ENCODE peak calls at places on chromosomes 3 and 15, in ten cellular contexts. One of them, this sample, is unnamed.

GRCh38 chr3:184757010-184757651 is 45.3 kb upstream of the MAGEF1 start:
- DNase-seq in stomach: peak; percentile 58
- DNase-seq in uterus: peak; percentile 78
- DNase-seq in GM19239: no peak
- DNase-seq in AG08396: peak; percentile 84
- DNase-seq in nephron progenitor cell: peak; percentile 45
- DNase-seq in MCF 10A: no peak
- DNase-seq in NCI-H510A treated with DMSO at 0.1 percent for 48 hours: peak; percentile 94
- DNase-seq in AG09319: peak; percentile 49
- DNase-seq in neural crest cell: no peak
- DNase-seq in this sample: peak; percentile 95

GRCh38 chr3:17258823-17259436 is 374.2 kb downstream of the PLCL2 start:
- DNase-seq in stomach: no peak
- DNase-seq in uterus: no peak
- DNase-seq in GM19239: peak; percentile 13
- DNase-seq in AG08396: peak; percentile 22
- DNase-seq in nephron progenitor cell: peak; percentile 4
- DNase-seq in MCF 10A: peak; percentile 55
- DNase-seq in NCI-H510A treated with DMSO at 0.1 percent for 48 hours: peak; percentile 20
- DNase-seq in AG09319: peak; percentile 8
- DNase-seq in neural crest cell: peak; percentile 3
- DNase-seq in this sample: peak; percentile 53

GRCh38 chr3:46867550-46867898 is 4.3 kb upstream of the MYL3 start:
- DNase-seq in stomach: peak; percentile 87
- DNase-seq in uterus: peak; percentile 82
- DNase-seq in GM19239: no peak
- DNase-seq in AG08396: peak; percentile 66
- DNase-seq in nephron progenitor cell: no peak
- DNase-seq in MCF 10A: no peak
- DNase-seq in NCI-H510A treated with DMSO at 0.1 percent for 48 hours: no peak
- DNase-seq in AG09319: no peak
- DNase-seq in neural crest cell: no peak
- DNase-seq in this sample: peak; percentile 59

GRCh38 chr3:55750525-55750924 is 263.4 kb upstream of the WNT5A start:
- DNase-seq in stomach: no peak
- DNase-seq in uterus: no peak
- DNase-seq in GM19239: no peak
- DNase-seq in AG08396: peak; percentile 75
- DNase-seq in nephron progenitor cell: no peak
- DNase-seq in MCF 10A: peak; percentile 82
- DNase-seq in NCI-H510A treated with DMSO at 0.1 percent for 48 hours: no peak
- DNase-seq in AG09319: peak; percentile 72
- DNase-seq in neural crest cell: no peak
- DNase-seq in this sample: peak; percentile 66

GRCh38 chr3:44206301-44206700 is 35.4 kb upstream of the TOPAZ1 start:
- DNase-seq in stomach: no peak
- DNase-seq in uterus: no peak
- DNase-seq in GM19239: no peak
- DNase-seq in AG08396: no peak
- DNase-seq in nephron progenitor cell: no peak
- DNase-seq in MCF 10A: no peak
- DNase-seq in NCI-H510A treated with DMSO at 0.1 percent for 48 hours: no peak
- DNase-seq in AG09319: no peak
- DNase-seq in neural crest cell: no peak
- DNase-seq in this sample: no peak

GRCh38 chr15:96324192-96324895 is 6.2 kb upstream of the NR2F2 start:
- DNase-seq in stomach: no peak
- DNase-seq in uterus: peak; percentile 81
- DNase-seq in GM19239: no peak
- DNase-seq in AG08396: no peak
- DNase-seq in nephron progenitor cell: no peak
- DNase-seq in MCF 10A: no peak
- DNase-seq in NCI-H510A treated with DMSO at 0.1 percent for 48 hours: no peak
- DNase-seq in AG09319: no peak
- DNase-seq in neural crest cell: peak; percentile 23
- DNase-seq in this sample: peak; percentile 63

GRCh38 chr3:155018621-155019330 is 61.3 kb upstream of the MME start:
- DNase-seq in stomach: no peak
- DNase-seq in uterus: no peak
- DNase-seq in GM19239: no peak
- DNase-seq in AG08396: no peak
- DNase-seq in nephron progenitor cell: no peak
- DNase-seq in MCF 10A: peak; percentile 51
- DNase-seq in NCI-H510A treated with DMSO at 0.1 percent for 48 hours: no peak
- DNase-seq in AG09319: no peak
- DNase-seq in neural crest cell: no peak
- DNase-seq in this sample: peak; percentile 30

GRCh38 chr15:48976444-48977088 is 12.8 kb upstream of the SHC4 start:
- DNase-seq in stomach: no peak
- DNase-seq in uterus: no peak
- DNase-seq in GM19239: no peak
- DNase-seq in AG08396: no peak
- DNase-seq in nephron progenitor cell: peak; percentile 10
- DNase-seq in MCF 10A: no peak
- DNase-seq in NCI-H510A treated with DMSO at 0.1 percent for 48 hours: no peak
- DNase-seq in AG09319: no peak
- DNase-seq in neural crest cell: no peak
- DNase-seq in this sample: no peak

GRCh38 chr3:141529256-141530132 is 42.7 kb downstream of the RASA2 start:
- DNase-seq in stomach: no peak
- DNase-seq in uterus: no peak
- DNase-seq in GM19239: no peak
- DNase-seq in AG08396: no peak
- DNase-seq in nephron progenitor cell: no peak
- DNase-seq in MCF 10A: peak; percentile 26
- DNase-seq in NCI-H510A treated with DMSO at 0.1 percent for 48 hours: no peak
- DNase-seq in AG09319: no peak
- DNase-seq in neural crest cell: no peak
- DNase-seq in this sample: no peak

GRCh38 chr15:37931868-37932267 is 2.6 kb upstream of the TMCO5A start:
- DNase-seq in stomach: no peak
- DNase-seq in uterus: no peak
- DNase-seq in GM19239: no peak
- DNase-seq in AG08396: no peak
- DNase-seq in nephron progenitor cell: no peak
- DNase-seq in MCF 10A: peak; percentile 5
- DNase-seq in NCI-H510A treated with DMSO at 0.1 percent for 48 hours: no peak
- DNase-seq in AG09319: peak; percentile 2
- DNase-seq in neural crest cell: no peak
- DNase-seq in this sample: peak; percentile 55

GRCh38 chr3:15636028-15636709 is 34.6 kb downstream of the BTD start:
- DNase-seq in stomach: no peak
- DNase-seq in uterus: peak; percentile 73
- DNase-seq in GM19239: no peak
- DNase-seq in AG08396: peak; percentile 48
- DNase-seq in nephron progenitor cell: no peak
- DNase-seq in MCF 10A: peak; percentile 84
- DNase-seq in NCI-H510A treated with DMSO at 0.1 percent for 48 hours: no peak
- DNase-seq in AG09319: peak; percentile 72
- DNase-seq in neural crest cell: no peak
- DNase-seq in this sample: peak; percentile 96

GRCh38 chr3:177069514-177070329 is 127.6 kb downstream of the TBL1XR1 start:
- DNase-seq in stomach: no peak
- DNase-seq in uterus: no peak
- DNase-seq in GM19239: no peak
- DNase-seq in AG08396: peak; percentile 5
- DNase-seq in nephron progenitor cell: no peak
- DNase-seq in MCF 10A: peak; percentile 60
- DNase-seq in NCI-H510A treated with DMSO at 0.1 percent for 48 hours: no peak
- DNase-seq in AG09319: peak; percentile 5
- DNase-seq in neural crest cell: no peak
- DNase-seq in this sample: peak; percentile 86

GRCh38 chr3:177569823-177570657 is 372.8 kb upstream of the TBL1XR1 start:
- DNase-seq in stomach: no peak
- DNase-seq in uterus: no peak
- DNase-seq in GM19239: no peak
- DNase-seq in AG08396: no peak
- DNase-seq in nephron progenitor cell: no peak
- DNase-seq in MCF 10A: peak; percentile 47
- DNase-seq in NCI-H510A treated with DMSO at 0.1 percent for 48 hours: no peak
- DNase-seq in AG09319: peak; percentile 69
- DNase-seq in neural crest cell: no peak
- DNase-seq in this sample: peak; percentile 93

GRCh38 chr15:76465728-76466127 is 129.2 kb downstream of the ISL2 start:
- DNase-seq in stomach: no peak
- DNase-seq in uterus: no peak
- DNase-seq in GM19239: no peak
- DNase-seq in AG08396: no peak
- DNase-seq in nephron progenitor cell: no peak
- DNase-seq in MCF 10A: no peak
- DNase-seq in NCI-H510A treated with DMSO at 0.1 percent for 48 hours: no peak
- DNase-seq in AG09319: no peak
- DNase-seq in neural crest cell: no peak
- DNase-seq in this sample: no peak

GRCh38 chr3:45552031-45552772 is 42.3 kb upstream of the LIMD1 start:
- DNase-seq in stomach: no peak
- DNase-seq in uterus: no peak
- DNase-seq in GM19239: no peak
- DNase-seq in AG08396: no peak
- DNase-seq in nephron progenitor cell: no peak
- DNase-seq in MCF 10A: no peak
- DNase-seq in NCI-H510A treated with DMSO at 0.1 percent for 48 hours: no peak
- DNase-seq in AG09319: no peak
- DNase-seq in neural crest cell: no peak
- DNase-seq in this sample: peak; percentile 89

GRCh38 chr15:64692166-64692565 is 83.2 kb downstream of the RBPMS2 start:
- DNase-seq in stomach: no peak
- DNase-seq in uterus: no peak
- DNase-seq in GM19239: no peak
- DNase-seq in AG08396: no peak
- DNase-seq in nephron progenitor cell: no peak
- DNase-seq in MCF 10A: no peak
- DNase-seq in NCI-H510A treated with DMSO at 0.1 percent for 48 hours: no peak
- DNase-seq in AG09319: no peak
- DNase-seq in neural crest cell: no peak
- DNase-seq in this sample: no peak

GRCh38 chr3:183244219-183244618 is 8.8 kb upstream of the B3GNT5 start:
- DNase-seq in stomach: no peak
- DNase-seq in uterus: no peak
- DNase-seq in GM19239: no peak
- DNase-seq in AG08396: no peak
- DNase-seq in nephron progenitor cell: no peak
- DNase-seq in MCF 10A: no peak
- DNase-seq in NCI-H510A treated with DMSO at 0.1 percent for 48 hours: no peak
- DNase-seq in AG09319: no peak
- DNase-seq in neural crest cell: no peak
- DNase-seq in this sample: peak; percentile 40